ENCODE peak calls at places on chromosomes 4 and X, in six cellular contexts. B is stomach, E is spleen, W is GM12892, P is HepG2, F is K562. V is an unnamed sample.

GRCh38 chr4:152281211-152281610 is 254.7 kb downstream of the FBXW7 start:
- DNase-seq in B (no peak), E (no peak), W (no peak), P (no peak), F (no peak), V (no peak)

GRCh38 chr4:31341601-31342375 is 621.6 kb downstream of the PCDH7 start:
- DNase-seq in B (no peak), E (no peak), W (no peak), P (no peak), F (no peak), V (no peak)

GRCh38 chr4:76562161-76562560 is 127.1 kb downstream of the SHROOM3 start:
- DNase-seq in B (no peak), E (no peak), W (no peak), P (no peak), F (no peak), V (no peak)

GRCh38 chrX:28586891-28587635 is at the start of gene IL1RAPL1:
- DNase-seq in B (no peak), E (no peak), W (no peak), P (no peak), F (no peak), V (no peak)

GRCh38 chr4:98260047-98260578 is 1.1 kb upstream of the RAP1GDS1 start:
- DNase-seq in B (peak; percentile 56), E (no peak), W (peak; percentile 15), P (peak; percentile 52), F (no peak), V (peak; percentile 19)

GRCh38 chrX:78104447-78105176 is 564 bp downstream of the PGK1 start:
- DNase-seq in B (peak; percentile 57), E (peak; percentile 84), W (peak; percentile 8), P (peak; percentile 75), F (peak; percentile 31), V (no peak)

GRCh38 chr4:87624698-87625097 is 16.4 kb downstream of the DSPP start:
- DNase-seq in B (no peak), E (no peak), W (no peak), P (no peak), F (no peak), V (no peak)

GRCh38 chr4:53309321-53310020 is 56.4 kb downstream of the SCFD2 start:
- DNase-seq in B (no peak), E (no peak), W (no peak), P (no peak), F (no peak), V (no peak)

GRCh38 chr4:91171217-91171616 is 1044.0 kb downstream of the CCSER1 start:
- DNase-seq in B (no peak), E (no peak), W (no peak), P (no peak), F (no peak), V (no peak)

GRCh38 chr4:1972414-1972813 is 36.4 kb downstream of the NELFA start:
- DNase-seq in B (no peak), E (peak; percentile 29), W (no peak), P (no peak), F (no peak), V (no peak)

GRCh38 chrX:100090931-100091330 is 319.1 kb downstream of the PCDH19 start:
- DNase-seq in B (no peak), E (no peak), W (no peak), P (no peak), F (no peak), V (no peak)

GRCh38 chrX:129360175-129360574 is 163.1 kb downstream of the SMARCA1 start:
- DNase-seq in B (peak; percentile 37), E (no peak), W (no peak), P (peak; percentile 61), F (peak; percentile 29), V (peak; percentile 3)

GRCh38 chr4:140187316-140187695 is 33.3 kb upstream of the MAML3 start:
- DNase-seq in B (no peak), E (no peak), W (no peak), P (no peak), F (no peak), V (no peak)

GRCh38 chr4:105765690-105766407 is 57.3 kb downstream of the GSTCD start:
- DNase-seq in B (no peak), E (no peak), W (no peak), P (peak; percentile 8), F (no peak), V (no peak)

GRCh38 chr4:17635056-17635455 is 20.6 kb downstream of the MED28 start:
- DNase-seq in B (no peak), E (no peak), W (no peak), P (no peak), F (no peak), V (no peak)

GRCh38 chr4:71616168-71616811 is 167.6 kb downstream of the GC start:
- DNase-seq in B (no peak), E (no peak), W (no peak), P (no peak), F (no peak), V (no peak)

GRCh38 chrX:130084651-130085237 is 25.6 kb downstream of the ELF4 start:
- DNase-seq in B (no peak), E (no peak), W (no peak), P (no peak), F (no peak), V (no peak)

GRCh38 chr4:19577121-19577520 is 674.6 kb upstream of the SLIT2 start:
- DNase-seq in B (no peak), E (no peak), W (no peak), P (no peak), F (no peak), V (no peak)

GRCh38 chr4:16248605-16249004 is 22.3 kb upstream of the TAPT1 start:
- DNase-seq in B (no peak), E (no peak), W (no peak), P (peak; percentile 50), F (no peak), V (no peak)

GRCh38 chrX:12771445-12772069 is 19.7 kb upstream of the PRPS2 start:
- DNase-seq in B (peak; percentile 63), E (peak; percentile 93), W (peak; percentile 37), P (no peak), F (peak; percentile 65), V (peak; percentile 20)

GRCh38 chrX:18884916-18885315 is 99.0 kb downstream of the PHKA2 start:
- DNase-seq in B (no peak), E (peak; percentile 63), W (no peak), P (no peak), F (no peak), V (no peak)

GRCh38 chrX:27186671-27187070 is 276.5 kb downstream of the PPP4R3C start:
- DNase-seq in B (no peak), E (no peak), W (no peak), P (peak; percentile 13), F (peak; percentile 10), V (no peak)

GRCh38 chr4:4269856-4270255 is 20.1 kb downstream of the LYAR start:
- DNase-seq in B (no peak), E (no peak), W (no peak), P (no peak), F (no peak), V (no peak)

GRCh38 chr4:146976145-146976544 is 30.5 kb upstream of the TTC29 start:
- DNase-seq in B (no peak), E (no peak), W (no peak), P (no peak), F (no peak), V (no peak)

GRCh38 chr4:146978641-146979040 is 33.0 kb upstream of the TTC29 start:
- DNase-seq in B (no peak), E (no peak), W (no peak), P (no peak), F (no peak), V (no peak)

GRCh38 chr4:146972036-146972435 is 26.4 kb upstream of the TTC29 start:
- DNase-seq in B (no peak), E (no peak), W (no peak), P (no peak), F (no peak), V (no peak)

GRCh38 chr4:146975535-146975934 is 29.9 kb upstream of the TTC29 start:
- DNase-seq in B (no peak), E (no peak), W (no peak), P (no peak), F (no peak), V (no peak)
- TF ChIP-seq POLR2AphosphoS5 in B (no peak), E (no peak), W (no peak), P (no peak), F (no peak), V (no peak)

GRCh38 chrX:10600479-10600878 is 19.9 kb downstream of the MID1 start:
- DNase-seq in B (no peak), E (no peak), W (no peak), P (no peak), F (no peak), V (no peak)

GRCh38 chrX:10603612-10604011 is 16.8 kb downstream of the MID1 start:
- DNase-seq in B (no peak), E (no peak), W (no peak), P (no peak), F (no peak), V (no peak)

GRCh38 chrX:10602646-10603045 is 17.7 kb downstream of the MID1 start:
- DNase-seq in B (no peak), E (no peak), W (no peak), P (no peak), F (no peak), V (no peak)

GRCh38 chrX:10598540-10598939 is 21.8 kb downstream of the MID1 start:
- DNase-seq in B (no peak), E (no peak), W (no peak), P (no peak), F (no peak), V (no peak)

GRCh38 chrX:10597871-10598270 is 22.5 kb downstream of the MID1 start:
- DNase-seq in B (no peak), E (no peak), W (no peak), P (peak; percentile 28), F (no peak), V (no peak)
- TF ChIP-seq POLR2AphosphoS5 in B (no peak), E (no peak), W (no peak), P (no peak), F (no peak), V (no peak)

DNA sequence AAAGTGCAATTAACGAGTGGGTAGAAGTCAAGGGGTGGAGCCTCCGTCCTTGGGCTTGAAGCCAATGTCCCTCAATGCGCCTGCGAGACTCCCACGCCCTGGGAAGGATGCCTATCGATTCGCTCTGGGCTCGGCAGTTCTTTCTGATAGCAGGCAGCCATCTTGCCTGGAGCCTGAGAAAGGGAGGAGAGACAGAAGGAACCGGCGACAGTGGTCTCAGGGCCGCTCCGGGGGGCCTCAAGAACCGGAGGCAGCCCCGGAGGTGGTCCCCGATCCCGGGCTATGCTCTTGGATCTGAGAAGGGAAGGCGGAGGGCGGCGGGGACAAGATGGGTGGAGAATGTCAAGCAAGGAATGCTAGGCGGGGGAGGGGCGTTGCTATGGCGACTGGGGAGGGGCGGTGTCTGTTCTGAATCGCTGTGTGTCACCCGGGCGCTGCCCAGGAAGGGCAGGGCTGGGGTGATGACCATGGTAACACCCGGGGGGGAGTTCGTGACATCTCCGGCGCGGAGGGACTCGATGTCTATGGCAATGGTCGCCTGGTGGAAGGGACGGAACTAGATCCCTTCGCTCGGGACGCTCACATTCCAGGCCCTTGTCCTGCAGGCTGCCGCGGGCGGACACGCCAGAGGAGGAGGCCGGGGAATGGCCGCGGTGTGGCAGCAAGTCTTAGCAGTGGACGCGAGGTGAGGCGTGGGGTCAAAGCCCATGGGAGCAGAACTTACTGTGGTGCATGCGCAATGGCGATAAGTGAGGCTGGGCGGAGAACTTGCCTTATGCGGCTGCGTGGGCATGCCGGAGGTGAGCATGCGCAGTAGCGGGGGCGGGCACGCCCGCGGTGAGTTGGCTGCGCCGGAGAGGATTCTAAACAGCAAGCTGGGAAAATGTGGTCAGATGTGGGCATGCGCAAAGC is at the start of gene WDR13:
- DNase-seq in B (peak; percentile 92), E (peak; percentile 96), W (peak; percentile 74), P (peak; percentile 84), F (peak; percentile 90), V (peak; percentile 78)
- TF ChIP-seq POLR2AphosphoS5 in B (peak; percentile 84), E (peak; percentile 88), W (peak; percentile 59), P (peak; percentile 84), F (peak; percentile 54), V (peak; percentile 60)

GRCh38 chr4:80006935-80007744 is 65.9 kb downstream of the ANTXR2 start:
- DNase-seq in B (no peak), E (no peak), W (no peak), P (peak; percentile 76), F (no peak), V (no peak)
- TF ChIP-seq POLR2AphosphoS5 in B (no peak), E (no peak), W (no peak), P (no peak), F (peak; percentile 31), V (no peak)